ENCODE peak calls at places on chromosomes 6 and 20, in nine cellular contexts. N is fibroblast of lung, L is ascending aorta, C is cardiac muscle cell, Z is IMR-90, X is prostate gland, K is tibial nerve, W is transverse colon, A is SJSA1. Q is an unnamed sample.

GRCh38 chr6:142913511-142914047 is 31.4 kb downstream of the HIVEP2 start:
- DNase-seq in K (no peak), N (no peak), Z (no peak), W (peak; percentile 57), C (no peak), A (no peak), X (no peak), L (peak; percentile 26), Q (peak; percentile 84)

GRCh38 chr6:27867051-27867940 is 44.9 kb downstream of the OR2B2 start:
- DNase-seq in W (peak; percentile 84), L (no peak), K (no peak), X (no peak), Z (peak; percentile 78), C (peak; percentile 82), A (peak; percentile 87), N (peak; percentile 85), Q (peak; percentile 76)

GRCh38 chr20:63009988-63010769 is 3.4 kb upstream of the BHLHE23 start:
- DNase-seq in W (peak; percentile 73), K (no peak), L (no peak), X (no peak), A (no peak), C (peak; percentile 13), N (no peak), Z (peak; percentile 47), Q (peak; percentile 58)

GRCh38 chr20:61537239-61537638 is 285.2 kb downstream of the CDH4 start:
- DNase-seq in C (no peak), L (no peak), X (no peak), A (no peak), K (no peak), W (no peak), Z (no peak), N (no peak), Q (no peak)

GRCh38 chr20:10536531-10536930 is 101.4 kb downstream of the SLX4IP start:
- DNase-seq in A (no peak), X (peak; percentile 79), L (no peak), W (no peak), C (peak; percentile 60), N (peak; percentile 80), Z (peak; percentile 68), K (no peak), Q (no peak)

GRCh38 chr6:2865270-2866182 is 23.9 kb upstream of the SERPINB1 start:
- DNase-seq in Z (peak; percentile 58), L (no peak), C (peak; percentile 62), N (peak; percentile 74), W (no peak), K (no peak), A (no peak), X (no peak), Q (no peak)

GRCh38 chr6:30750379-30750668 is 6.0 kb upstream of the IER3 start:
- DNase-seq in W (no peak), A (no peak), C (no peak), N (no peak), K (no peak), L (no peak), X (no peak), Z (no peak), Q (no peak)

GRCh38 chr6:391559-392440 is at the start of gene IRF4:
- DNase-seq in X (no peak), A (no peak), L (no peak), C (no peak), K (no peak), Z (no peak), N (no peak), W (peak; percentile 73), Q (peak; percentile 26)

GRCh38 chr6:129657433-129657832 is 52.5 kb downstream of the ARHGAP18 start:
- DNase-seq in K (no peak), Z (no peak), W (no peak), L (no peak), N (no peak), X (no peak), A (no peak), C (no peak), Q (no peak)

GRCh38 chr6:38503940-38504682 is 135.6 kb downstream of the BTBD9 start:
- DNase-seq in Z (no peak), K (no peak), N (peak; percentile 15), X (no peak), W (no peak), A (no peak), L (no peak), C (no peak), Q (no peak)

GRCh38 chr6:36029464-36029863 is 1.9 kb downstream of the MAPK14 start:
- DNase-seq in K (no peak), N (peak; percentile 91), C (peak; percentile 91), A (no peak), Z (peak; percentile 85), W (no peak), L (no peak), X (peak; percentile 15), Q (no peak)

GRCh38 chr6:49453221-49453620 is 9.8 kb downstream of the MMUT start:
- DNase-seq in C (peak; percentile 14), Z (no peak), A (no peak), N (peak; percentile 19), X (no peak), K (no peak), W (no peak), L (no peak), Q (no peak)

GRCh38 chr6:1792989-1793388 is 183.3 kb downstream of the FOXC1 start:
- DNase-seq in A (no peak), Z (peak; percentile 10), X (no peak), L (no peak), C (no peak), W (peak; percentile 19), K (no peak), N (peak; percentile 17), Q (no peak)

GRCh38 chr20:7301807-7302206 is 534.3 kb downstream of the BMP2 start:
- DNase-seq in X (no peak), L (no peak), Z (no peak), A (no peak), K (no peak), W (no peak), C (no peak), N (no peak), Q (no peak)

GRCh38 chr6:135179920-135180457 is 1.1 kb upstream of the MYB start:
- DNase-seq in C (no peak), A (no peak), Z (peak; percentile 46), X (no peak), W (no peak), L (no peak), K (no peak), N (peak; percentile 11), Q (peak; percentile 8)

DNA sequence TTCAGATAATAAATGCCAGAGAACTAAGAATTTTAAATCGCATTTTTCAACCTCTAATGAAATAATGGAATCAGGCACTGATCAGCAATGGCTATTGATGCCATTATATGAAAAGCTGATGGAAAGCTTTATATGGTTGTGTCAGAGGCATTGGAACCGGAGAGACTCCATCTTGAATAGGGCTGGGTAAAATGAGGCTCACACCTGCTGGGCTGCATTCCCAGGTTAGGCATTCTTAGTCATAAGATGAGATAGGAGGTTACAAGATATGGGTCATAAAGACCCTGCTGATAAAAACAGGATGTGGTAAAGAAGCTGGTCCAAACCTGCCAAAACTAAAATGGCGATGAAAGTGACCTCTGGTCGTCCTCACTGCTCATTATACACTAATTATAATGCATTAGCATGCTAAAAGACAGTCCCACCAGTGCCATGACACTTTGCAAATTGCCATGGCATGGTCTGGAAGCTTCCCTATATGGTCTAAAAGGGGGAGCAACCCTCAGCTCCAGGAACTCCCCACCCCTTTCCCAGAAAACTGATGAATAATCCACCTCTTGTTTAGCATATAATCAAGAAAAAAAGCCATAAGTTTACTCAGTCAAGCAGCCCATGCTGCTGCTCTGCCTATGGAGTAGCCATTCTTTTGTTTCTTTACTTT is 40.2 kb upstream of the CD83 start:
- DNase-seq in K (no peak), L (no peak), C (no peak), A (no peak), W (no peak), N (no peak), Z (no peak), X (no peak), Q (no peak)
- H3K9me3 ChIP-seq in K (no peaks in the 10 kb centered on the region), L (no peaks in the 10 kb centered on the region), C (no peaks in the 10 kb centered on the region), A (no peaks in the 10 kb centered on the region), W (no peaks in the 10 kb centered on the region), N (no peaks in the 10 kb centered on the region), Z (no peaks in the 10 kb centered on the region), X (no peaks in the 10 kb centered on the region), Q (no peaks in the 10 kb centered on the region)

GRCh38 chr6:74280130-74280692 is 584.2 kb downstream of the CD109 start:
- DNase-seq in N (no peak), L (no peak), K (no peak), Z (no peak), A (no peak), W (no peak), X (no peak), C (no peak), Q (no peak)
- H3K9me3 ChIP-seq in N (no peaks in the 10 kb centered on the region), L (no peaks in the 10 kb centered on the region), K (no peaks in the 10 kb centered on the region), Z (no peaks in the 10 kb centered on the region), A (no peaks in the 10 kb centered on the region), W (no peaks in the 10 kb centered on the region), X (no peaks in the 10 kb centered on the region), C (no peaks in the 10 kb centered on the region), Q (no peaks in the 10 kb centered on the region)

GRCh38 chr6:168372871-168373270 is 53.3 kb upstream of the DACT2 start:
- DNase-seq in N (no peak), K (no peak), W (peak; percentile 22), A (no peak), C (no peak), X (no peak), L (no peak), Z (no peak), Q (no peak)

GRCh38 chr6:168371635-168371988 is 52.0 kb upstream of the DACT2 start:
- DNase-seq in L (no peak), K (no peak), C (no peak), Z (no peak), A (no peak), W (no peak), N (no peak), X (no peak), Q (no peak)

GRCh38 chr6:168373389-168373788 is 53.8 kb upstream of the DACT2 start:
- DNase-seq in C (no peak), W (no peak), K (no peak), X (no peak), N (no peak), Z (no peak), L (no peak), A (no peak), Q (no peak)

GRCh38 chr6:168371185-168371584 is 51.6 kb upstream of the DACT2 start:
- DNase-seq in Z (no peak), C (no peak), A (no peak), X (no peak), N (no peak), K (no peak), W (no peak), L (no peak), Q (no peak)

GRCh38 chr6:168371989-168372711 is 52.6 kb upstream of the DACT2 start:
- DNase-seq in N (no peak), C (no peak), Z (no peak), W (no peak), L (no peak), A (no peak), X (no peak), K (no peak), Q (no peak)
- H3K9me3 ChIP-seq in N (no peaks in the 10 kb centered on the region), C (no peaks in the 10 kb centered on the region), Z (peaks cover 59% of the 10 kb centered on the region), W (no peaks in the 10 kb centered on the region), L (no peaks in the 10 kb centered on the region), A (peaks cover 15% of the 10 kb centered on the region), X (no peaks in the 10 kb centered on the region), K (no peaks in the 10 kb centered on the region), Q (no peaks in the 10 kb centered on the region)

DNA sequence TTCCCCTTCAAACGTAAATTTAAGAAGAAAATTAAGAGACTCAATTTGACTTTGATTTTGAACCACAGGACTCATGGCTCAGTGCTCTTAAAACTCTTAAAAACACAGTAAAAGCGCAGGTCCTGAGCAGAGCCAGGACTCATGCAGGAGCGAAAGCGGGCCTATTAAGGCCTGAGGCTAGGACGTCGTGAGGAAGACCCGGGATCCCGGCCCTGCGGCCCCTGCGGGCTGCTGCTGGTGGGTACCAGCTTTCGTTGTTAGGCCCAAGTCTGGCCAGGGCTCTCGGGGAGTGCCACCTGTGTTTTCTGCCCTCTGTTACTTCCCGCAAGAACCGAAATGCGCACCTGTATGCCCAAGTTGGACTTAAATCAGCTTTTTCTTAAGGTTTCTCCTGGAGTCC is 3.5 kb upstream of the PAX1 start:
- DNase-seq in A (no peak), X (no peak), C (no peak), L (no peak), W (no peak), N (no peak), K (no peak), Z (no peak), Q (no peak)
- H3K9me3 ChIP-seq in A (no peaks in the 10 kb centered on the region), X (no peaks in the 10 kb centered on the region), C (no peaks in the 10 kb centered on the region), L (no peaks in the 10 kb centered on the region), W (no peaks in the 10 kb centered on the region), N (no peaks in the 10 kb centered on the region), K (no peaks in the 10 kb centered on the region), Z (no peaks in the 10 kb centered on the region), Q (no peaks in the 10 kb centered on the region)

Q was measured in CD4-positive, alpha-beta memory T cell.